ENCODE peak calls at places on chromosomes 6 and 20, in seven cellular contexts. X is neural progenitor cell, F is fibroblast of lung, U is osteoblast, D is HepG2, O is HCT116, Q is endothelial cell of umbilical vein. L is an unnamed sample. For H4K20me1, the result is how much of the 10 kb centered on the place peaks cover.

GRCh38 chr6:41558033-41558807 is 12.0 kb downstream of the FOXP4 start:
- DNase-seq in Q (no peak), D (no peak), F (peak), O (no peak), U (peak), X (no peak), L (no peak)

GRCh38 chr6:1789092-1789491 is 179.4 kb downstream of the FOXC1 start:
- DNase-seq in X (no peak), O (no peak), Q (peak), F (peak), U (peak), D (no peak), L (no peak)

GRCh38 chr6:128464790-128465189 is 55.6 kb downstream of the PTPRK start:
- DNase-seq in U (no peak), X (no peak), D (no peak), F (no peak), O (no peak), Q (peak), L (no peak)

GRCh38 chr6:12473494-12473893 is 183.3 kb downstream of the EDN1 start:
- DNase-seq in O (no peak), U (no peak), X (peak), D (no peak), F (no peak), Q (no peak), L (no peak)

GRCh38 chr20:45907219-45907948 is 4.6 kb downstream of the PLTP start:
- DNase-seq in F (no peak), O (no peak), Q (no peak), U (no peak), X (no peak), D (no peak), L (no peak)

GRCh38 chr6:31399589-31400466 is 3.6 kb upstream of the MICA start:
- DNase-seq in F (peak), U (peak), X (peak), O (peak), Q (peak), D (peak), L (peak)

GRCh38 chr6:82989891-82990290 is 75.8 kb downstream of the UBE3D start:
- DNase-seq in O (no peak), Q (peak), F (no peak), U (no peak), X (no peak), D (no peak), L (no peak)

GRCh38 chr6:90369651-90370050 is 73.0 kb upstream of the BACH2 start:
- DNase-seq in D (no peak), X (no peak), O (no peak), Q (no peak), U (no peak), F (peak), L (no peak)

GRCh38 chr6:43496370-43497128 is 13.6 kb downstream of the LRRC73 start:
- DNase-seq in X (peak), O (no peak), D (peak), U (peak), F (peak), Q (peak), L (peak)

GRCh38 chr20:64092258-64093012 is 8.2 kb upstream of the LKAAEAR1 start:
- DNase-seq in F (no peak), D (no peak), O (no peak), U (no peak), X (no peak), Q (no peak), L (no peak)

GRCh38 chr6:100512203-100512862 is 47.6 kb upstream of the SIM1 start:
- DNase-seq in D (no peak), X (no peak), F (peak), U (peak), O (no peak), Q (no peak), L (no peak)

GRCh38 chr20:36497856-36498255 is 43.5 kb upstream of the MYL9 start:
- DNase-seq in Q (no peak), F (peak), O (no peak), D (no peak), U (peak), X (peak), L (no peak)
- H4K20me1 ChIP-seq in Q (under half), F (under half), O (under half), D (under half), U (half or more), X (half or more), L (under half)

GRCh38 chr6:37987559-37987958 is 168.0 kb downstream of the ZFAND3 start:
- DNase-seq in O (no peak), Q (no peak), D (peak), X (no peak), U (no peak), F (no peak), L (no peak)
- H4K20me1 ChIP-seq in O (under half), Q (under half), D (under half), X (half or more), U (half or more), F (under half), L (under half)

GRCh38 chr6:10510592-10511367 is 10.4 kb upstream of the GCNT2 start:
- DNase-seq in Q (peak), U (no peak), X (peak), O (peak), D (peak), F (peak), L (peak)

GRCh38 chr6:10505529-10505928 is 15.6 kb upstream of the GCNT2 start:
- DNase-seq in D (peak), Q (no peak), F (no peak), X (no peak), U (no peak), O (no peak), L (no peak)

GRCh38 chr6:10507298-10507697 is 13.9 kb upstream of the GCNT2 start:
- DNase-seq in F (no peak), X (no peak), Q (no peak), D (no peak), U (no peak), O (no peak), L (no peak)

GRCh38 chr6:10511477-10511876 is 9.7 kb upstream of the GCNT2 start:
- DNase-seq in Q (no peak), F (peak), U (no peak), X (no peak), O (no peak), D (peak), L (no peak)

GRCh38 chr6:10507715-10508114 is 13.4 kb upstream of the GCNT2 start:
- DNase-seq in U (no peak), D (no peak), F (no peak), X (no peak), Q (no peak), O (no peak), L (no peak)
- H4K20me1 ChIP-seq in U (under half), D (under half), F (under half), X (under half), Q (under half), O (under half), L (under half)

GRCh38 chr20:62892348-62893304 is 31.0 kb upstream of the TCFL5 start:
- DNase-seq in X (no peak), D (no peak), U (peak), Q (no peak), F (no peak), O (no peak), L (no peak)

GRCh38 chr20:62891111-62891510 is 29.5 kb upstream of the TCFL5 start:
- DNase-seq in F (no peak), Q (no peak), U (peak), X (no peak), O (no peak), D (no peak), L (no peak)

GRCh38 chr20:62895539-62895938 is 30.8 kb downstream of the DIDO1 start:
- DNase-seq in D (no peak), Q (no peak), F (no peak), X (no peak), O (no peak), U (peak), L (no peak)

GRCh38 chr20:62894261-62894660 is 32.0 kb downstream of the DIDO1 start:
- DNase-seq in Q (no peak), X (no peak), D (no peak), F (no peak), U (peak), O (no peak), L (no peak)

DNA sequence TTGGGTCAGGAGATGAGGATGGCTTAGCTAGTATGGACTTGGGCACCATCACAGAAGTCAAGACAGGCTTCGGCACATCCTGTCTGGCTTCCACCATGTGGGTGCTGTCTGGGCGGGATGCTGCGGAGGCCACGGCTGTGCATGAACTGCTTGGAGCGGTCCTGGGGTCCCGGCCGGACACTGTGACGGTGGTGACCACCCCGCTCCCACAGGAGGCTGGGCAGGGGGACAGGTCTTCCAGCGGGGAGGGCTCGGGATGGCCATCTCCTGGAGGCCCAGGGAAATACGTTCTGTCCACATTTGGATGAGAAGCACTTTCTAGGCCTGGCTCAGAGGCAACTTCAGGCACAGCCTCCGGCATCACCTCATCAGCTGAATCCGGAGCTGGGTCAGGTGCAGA is 32.1 kb upstream of the TCFL5 start:
- DNase-seq in Q (no peak), O (no peak), U (peak), D (no peak), X (peak), F (no peak), L (no peak)
- H4K20me1 ChIP-seq in Q (under half), O (under half), U (under half), D (under half), X (under half), F (under half), L (under half)

GRCh38 chr20:49684335-49684997 is 29.2 kb downstream of the B4GALT5 start:
- DNase-seq in U (no peak), X (no peak), D (no peak), O (no peak), F (no peak), Q (no peak), L (no peak)

GRCh38 chr20:49680475-49680874 is 33.2 kb downstream of the B4GALT5 start:
- DNase-seq in F (no peak), Q (no peak), D (no peak), X (no peak), O (no peak), U (no peak), L (no peak)

GRCh38 chr20:49685161-49685601 is 28.5 kb downstream of the B4GALT5 start:
- DNase-seq in X (no peak), D (no peak), U (peak), Q (no peak), O (no peak), F (no peak), L (no peak)

GRCh38 chr20:49682798-49683197 is 30.9 kb downstream of the B4GALT5 start:
- DNase-seq in Q (no peak), O (no peak), U (no peak), F (no peak), D (no peak), X (no peak), L (no peak)

DNA sequence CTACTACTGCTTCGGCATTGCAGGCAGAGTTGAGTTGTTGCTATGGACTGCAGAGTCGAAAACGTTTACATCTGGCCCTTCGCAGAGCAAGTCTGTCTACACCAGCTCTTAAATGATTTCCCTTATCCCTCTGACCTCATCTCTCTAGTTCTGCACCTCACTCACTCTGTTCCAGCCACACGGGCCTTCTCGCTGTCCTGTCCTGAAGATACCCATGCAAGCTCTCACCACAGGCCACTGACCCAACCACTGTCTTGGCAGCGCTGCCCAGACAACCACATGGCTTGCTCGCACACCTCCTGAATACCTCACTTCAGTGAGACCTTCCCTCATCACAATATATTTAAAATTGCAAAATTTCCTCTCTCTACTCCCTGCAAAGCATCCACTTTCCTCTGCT is 31.4 kb downstream of the B4GALT5 start:
- DNase-seq in O (no peak), F (no peak), Q (no peak), D (no peak), U (no peak), X (no peak), L (no peak)
- H4K20me1 ChIP-seq in O (under half), F (under half), Q (under half), D (under half), U (under half), X (half or more), L (under half)

GRCh38 chr6:13853871-13854270 is 39.5 kb upstream of the MCUR1 start:
- DNase-seq in O (no peak), D (no peak), F (no peak), Q (no peak), U (no peak), X (no peak), L (no peak)
- H4K20me1 ChIP-seq in O (under half), D (under half), F (under half), Q (under half), U (under half), X (under half), L (under half)

L was measured in H9.